ENCODE peak calls at places on chromosomes 3 and 15, in five cellular contexts. One of them, this sample, is unnamed.

GRCh38 chr3:196558476-196558875 is 9.9 kb downstream of the WDR53 start:
- DNase-seq in mucosa of gallbladder: no peak
- DNase-seq in Ammon's horn: no peak
- DNase-seq in stimulated activated effector memory CD8-positive, alpha-beta T cell treated with anti-CD3 and anti-CD28 coated beads, Interleukin-12 subunit alpha, Interleukin-12 subunit beta, amount 100 ng/mL, for 72 hours: no peak
- DNase-seq in ureter: no peak
- DNase-seq in this sample: no peak

GRCh38 chr3:10417849-10418248 is 87.5 kb downstream of the ATP2B2 start:
- DNase-seq in mucosa of gallbladder: no peak
- DNase-seq in Ammon's horn: no peak
- DNase-seq in stimulated activated effector memory CD8-positive, alpha-beta T cell treated with anti-CD3 and anti-CD28 coated beads, Interleukin-12 subunit alpha, Interleukin-12 subunit beta, amount 100 ng/mL, for 72 hours: no peak
- DNase-seq in ureter: no peak
- DNase-seq in this sample: no peak

GRCh38 chr3:10926831-10927521 is 65.6 kb upstream of the SLC6A1 start:
- DNase-seq in mucosa of gallbladder: peak
- DNase-seq in Ammon's horn: no peak
- DNase-seq in stimulated activated effector memory CD8-positive, alpha-beta T cell treated with anti-CD3 and anti-CD28 coated beads, Interleukin-12 subunit alpha, Interleukin-12 subunit beta, amount 100 ng/mL, for 72 hours: no peak
- DNase-seq in ureter: peak
- DNase-seq in this sample: no peak

GRCh38 chr15:74723754-74724334 is 1.5 kb downstream of the CYP1A1 start:
- DNase-seq in mucosa of gallbladder: peak
- DNase-seq in Ammon's horn: peak
- DNase-seq in stimulated activated effector memory CD8-positive, alpha-beta T cell treated with anti-CD3 and anti-CD28 coated beads, Interleukin-12 subunit alpha, Interleukin-12 subunit beta, amount 100 ng/mL, for 72 hours: no peak
- DNase-seq in ureter: no peak
- DNase-seq in this sample: no peak

GRCh38 chr3:153752405-153753027 is 368.7 kb upstream of the ARHGEF26 start:
- DNase-seq in mucosa of gallbladder: no peak
- DNase-seq in Ammon's horn: peak
- DNase-seq in stimulated activated effector memory CD8-positive, alpha-beta T cell treated with anti-CD3 and anti-CD28 coated beads, Interleukin-12 subunit alpha, Interleukin-12 subunit beta, amount 100 ng/mL, for 72 hours: no peak
- DNase-seq in ureter: no peak
- DNase-seq in this sample: no peak

GRCh38 chr3:196357905-196358304 is 19.7 kb upstream of the TM4SF19 start:
- DNase-seq in mucosa of gallbladder: no peak
- DNase-seq in Ammon's horn: no peak
- DNase-seq in stimulated activated effector memory CD8-positive, alpha-beta T cell treated with anti-CD3 and anti-CD28 coated beads, Interleukin-12 subunit alpha, Interleukin-12 subunit beta, amount 100 ng/mL, for 72 hours: no peak
- DNase-seq in ureter: no peak
- DNase-seq in this sample: no peak

GRCh38 chr3:67192466-67192865 is 194.4 kb downstream of the KBTBD8 start:
- DNase-seq in mucosa of gallbladder: no peak
- DNase-seq in Ammon's horn: no peak
- DNase-seq in stimulated activated effector memory CD8-positive, alpha-beta T cell treated with anti-CD3 and anti-CD28 coated beads, Interleukin-12 subunit alpha, Interleukin-12 subunit beta, amount 100 ng/mL, for 72 hours: no peak
- DNase-seq in ureter: no peak
- DNase-seq in this sample: no peak

GRCh38 chr15:63942486-63943365 is 103.6 kb downstream of the DAPK2 start:
- DNase-seq in mucosa of gallbladder: no peak
- DNase-seq in Ammon's horn: no peak
- DNase-seq in stimulated activated effector memory CD8-positive, alpha-beta T cell treated with anti-CD3 and anti-CD28 coated beads, Interleukin-12 subunit alpha, Interleukin-12 subunit beta, amount 100 ng/mL, for 72 hours: no peak
- DNase-seq in ureter: no peak
- DNase-seq in this sample: no peak

GRCh38 chr3:47581422-47581821 is 2.8 kb upstream of the CSPG5 start:
- DNase-seq in mucosa of gallbladder: no peak
- DNase-seq in Ammon's horn: no peak
- DNase-seq in stimulated activated effector memory CD8-positive, alpha-beta T cell treated with anti-CD3 and anti-CD28 coated beads, Interleukin-12 subunit alpha, Interleukin-12 subunit beta, amount 100 ng/mL, for 72 hours: no peak
- DNase-seq in ureter: no peak
- DNase-seq in this sample: no peak

GRCh38 chr3:116059421-116060096 is 385.7 kb downstream of the LSAMP start:
- DNase-seq in mucosa of gallbladder: no peak
- DNase-seq in Ammon's horn: no peak
- DNase-seq in stimulated activated effector memory CD8-positive, alpha-beta T cell treated with anti-CD3 and anti-CD28 coated beads, Interleukin-12 subunit alpha, Interleukin-12 subunit beta, amount 100 ng/mL, for 72 hours: no peak
- DNase-seq in ureter: peak
- DNase-seq in this sample: no peak

GRCh38 chr3:46276497-46277099 is 34.3 kb downstream of the CCR3 start:
- DNase-seq in mucosa of gallbladder: peak
- DNase-seq in Ammon's horn: peak
- DNase-seq in stimulated activated effector memory CD8-positive, alpha-beta T cell treated with anti-CD3 and anti-CD28 coated beads, Interleukin-12 subunit alpha, Interleukin-12 subunit beta, amount 100 ng/mL, for 72 hours: peak
- DNase-seq in ureter: peak
- DNase-seq in this sample: no peak

GRCh38 chr3:161879470-161879869 is 382.9 kb downstream of the OTOL1 start:
- DNase-seq in mucosa of gallbladder: no peak
- DNase-seq in Ammon's horn: no peak
- DNase-seq in stimulated activated effector memory CD8-positive, alpha-beta T cell treated with anti-CD3 and anti-CD28 coated beads, Interleukin-12 subunit alpha, Interleukin-12 subunit beta, amount 100 ng/mL, for 72 hours: no peak
- DNase-seq in ureter: no peak
- DNase-seq in this sample: no peak

GRCh38 chr3:160677459-160677901 is 520 bp downstream of the ARL14 start:
- DNase-seq in mucosa of gallbladder: peak
- DNase-seq in Ammon's horn: no peak
- DNase-seq in stimulated activated effector memory CD8-positive, alpha-beta T cell treated with anti-CD3 and anti-CD28 coated beads, Interleukin-12 subunit alpha, Interleukin-12 subunit beta, amount 100 ng/mL, for 72 hours: no peak
- DNase-seq in ureter: no peak
- DNase-seq in this sample: no peak

GRCh38 chr3:15795563-15796308 is 2.0 kb downstream of the ANKRD28 start:
- DNase-seq in mucosa of gallbladder: no peak
- DNase-seq in Ammon's horn: no peak
- DNase-seq in stimulated activated effector memory CD8-positive, alpha-beta T cell treated with anti-CD3 and anti-CD28 coated beads, Interleukin-12 subunit alpha, Interleukin-12 subunit beta, amount 100 ng/mL, for 72 hours: no peak
- DNase-seq in ureter: no peak
- DNase-seq in this sample: no peak

GRCh38 chr15:69337133-69337532 is 38.4 kb downstream of the PAQR5 start:
- DNase-seq in mucosa of gallbladder: no peak
- DNase-seq in Ammon's horn: no peak
- DNase-seq in stimulated activated effector memory CD8-positive, alpha-beta T cell treated with anti-CD3 and anti-CD28 coated beads, Interleukin-12 subunit alpha, Interleukin-12 subunit beta, amount 100 ng/mL, for 72 hours: no peak
- DNase-seq in ureter: no peak
- DNase-seq in this sample: no peak

GRCh38 chr3:115165266-115165665 is 18.2 kb upstream of the ZBTB20 start:
- DNase-seq in mucosa of gallbladder: no peak
- DNase-seq in Ammon's horn: no peak
- DNase-seq in stimulated activated effector memory CD8-positive, alpha-beta T cell treated with anti-CD3 and anti-CD28 coated beads, Interleukin-12 subunit alpha, Interleukin-12 subunit beta, amount 100 ng/mL, for 72 hours: no peak
- DNase-seq in ureter: no peak
- DNase-seq in this sample: no peak

GRCh38 chr3:72836923-72837322 is 11.3 kb downstream of the SHQ1 start:
- DNase-seq in mucosa of gallbladder: peak
- DNase-seq in Ammon's horn: peak
- DNase-seq in stimulated activated effector memory CD8-positive, alpha-beta T cell treated with anti-CD3 and anti-CD28 coated beads, Interleukin-12 subunit alpha, Interleukin-12 subunit beta, amount 100 ng/mL, for 72 hours: no peak
- DNase-seq in ureter: peak
- DNase-seq in this sample: no peak

GRCh38 chr3:139312959-139313358 is 30.9 kb upstream of the MRPS22 start:
- DNase-seq in mucosa of gallbladder: no peak
- DNase-seq in Ammon's horn: no peak
- DNase-seq in stimulated activated effector memory CD8-positive, alpha-beta T cell treated with anti-CD3 and anti-CD28 coated beads, Interleukin-12 subunit alpha, Interleukin-12 subunit beta, amount 100 ng/mL, for 72 hours: no peak
- DNase-seq in ureter: no peak
- DNase-seq in this sample: no peak

GRCh38 chr3:60025071-60026055 is 975.5 kb upstream of the CFAP20DC start:
- DNase-seq in mucosa of gallbladder: no peak
- DNase-seq in Ammon's horn: no peak
- DNase-seq in stimulated activated effector memory CD8-positive, alpha-beta T cell treated with anti-CD3 and anti-CD28 coated beads, Interleukin-12 subunit alpha, Interleukin-12 subunit beta, amount 100 ng/mL, for 72 hours: no peak
- DNase-seq in ureter: no peak
- DNase-seq in this sample: no peak

GRCh38 chr15:91515188-91515754 is 338.2 kb upstream of the SLCO3A1 start:
- DNase-seq in mucosa of gallbladder: peak
- DNase-seq in Ammon's horn: no peak
- DNase-seq in stimulated activated effector memory CD8-positive, alpha-beta T cell treated with anti-CD3 and anti-CD28 coated beads, Interleukin-12 subunit alpha, Interleukin-12 subunit beta, amount 100 ng/mL, for 72 hours: no peak
- DNase-seq in ureter: no peak
- DNase-seq in this sample: no peak

GRCh38 chr3:39707314-39707909 is 102.0 kb upstream of the MYRIP start:
- DNase-seq in mucosa of gallbladder: no peak
- DNase-seq in Ammon's horn: peak
- DNase-seq in stimulated activated effector memory CD8-positive, alpha-beta T cell treated with anti-CD3 and anti-CD28 coated beads, Interleukin-12 subunit alpha, Interleukin-12 subunit beta, amount 100 ng/mL, for 72 hours: no peak
- DNase-seq in ureter: no peak
- DNase-seq in this sample: peak

GRCh38 chr15:40248006-40248783 is 9.3 kb downstream of the PAK6 start:
- DNase-seq in mucosa of gallbladder: no peak
- DNase-seq in Ammon's horn: no peak
- DNase-seq in stimulated activated effector memory CD8-positive, alpha-beta T cell treated with anti-CD3 and anti-CD28 coated beads, Interleukin-12 subunit alpha, Interleukin-12 subunit beta, amount 100 ng/mL, for 72 hours: no peak
- DNase-seq in ureter: no peak
- DNase-seq in this sample: no peak

GRCh38 chr3:56365905-56366640 is 102.2 kb downstream of the ERC2 start:
- DNase-seq in mucosa of gallbladder: no peak
- DNase-seq in Ammon's horn: peak
- DNase-seq in stimulated activated effector memory CD8-positive, alpha-beta T cell treated with anti-CD3 and anti-CD28 coated beads, Interleukin-12 subunit alpha, Interleukin-12 subunit beta, amount 100 ng/mL, for 72 hours: no peak
- DNase-seq in ureter: no peak
- DNase-seq in this sample: no peak

GRCh38 chr15:77575203-77575934 is 57.3 kb downstream of the LINGO1 start:
- DNase-seq in mucosa of gallbladder: no peak
- DNase-seq in Ammon's horn: no peak
- DNase-seq in stimulated activated effector memory CD8-positive, alpha-beta T cell treated with anti-CD3 and anti-CD28 coated beads, Interleukin-12 subunit alpha, Interleukin-12 subunit beta, amount 100 ng/mL, for 72 hours: no peak
- DNase-seq in ureter: no peak
- DNase-seq in this sample: no peak

GRCh38 chr3:62406945-62407344 is 33.6 kb upstream of the FEZF2 start:
- DNase-seq in mucosa of gallbladder: no peak
- DNase-seq in Ammon's horn: no peak
- DNase-seq in stimulated activated effector memory CD8-positive, alpha-beta T cell treated with anti-CD3 and anti-CD28 coated beads, Interleukin-12 subunit alpha, Interleukin-12 subunit beta, amount 100 ng/mL, for 72 hours: no peak
- DNase-seq in ureter: no peak
- DNase-seq in this sample: no peak

GRCh38 chr3:161508852-161509477 is 12.4 kb downstream of the OTOL1 start:
- DNase-seq in mucosa of gallbladder: no peak
- DNase-seq in Ammon's horn: no peak
- DNase-seq in stimulated activated effector memory CD8-positive, alpha-beta T cell treated with anti-CD3 and anti-CD28 coated beads, Interleukin-12 subunit alpha, Interleukin-12 subunit beta, amount 100 ng/mL, for 72 hours: no peak
- DNase-seq in ureter: no peak
- DNase-seq in this sample: no peak

GRCh38 chr3:135513106-135514063 is 452.1 kb upstream of the PPP2R3A start:
- DNase-seq in mucosa of gallbladder: no peak
- DNase-seq in Ammon's horn: no peak
- DNase-seq in stimulated activated effector memory CD8-positive, alpha-beta T cell treated with anti-CD3 and anti-CD28 coated beads, Interleukin-12 subunit alpha, Interleukin-12 subunit beta, amount 100 ng/mL, for 72 hours: no peak
- DNase-seq in ureter: no peak
- DNase-seq in this sample: no peak

GRCh38 chr15:60655252-60655651 is 176.3 kb upstream of the ICE2 start:
- DNase-seq in mucosa of gallbladder: no peak
- DNase-seq in Ammon's horn: no peak
- DNase-seq in stimulated activated effector memory CD8-positive, alpha-beta T cell treated with anti-CD3 and anti-CD28 coated beads, Interleukin-12 subunit alpha, Interleukin-12 subunit beta, amount 100 ng/mL, for 72 hours: no peak
- DNase-seq in ureter: no peak
- DNase-seq in this sample: no peak

GRCh38 chr3:468172-468571 is 271.6 kb downstream of the CHL1 start:
- DNase-seq in mucosa of gallbladder: no peak
- DNase-seq in Ammon's horn: peak
- DNase-seq in stimulated activated effector memory CD8-positive, alpha-beta T cell treated with anti-CD3 and anti-CD28 coated beads, Interleukin-12 subunit alpha, Interleukin-12 subunit beta, amount 100 ng/mL, for 72 hours: no peak
- DNase-seq in ureter: no peak
- DNase-seq in this sample: no peak

GRCh38 chr3:186815490-186815889 is 9.2 kb upstream of the RFC4 start:
- DNase-seq in mucosa of gallbladder: no peak
- DNase-seq in Ammon's horn: no peak
- DNase-seq in stimulated activated effector memory CD8-positive, alpha-beta T cell treated with anti-CD3 and anti-CD28 coated beads, Interleukin-12 subunit alpha, Interleukin-12 subunit beta, amount 100 ng/mL, for 72 hours: no peak
- DNase-seq in ureter: no peak
- DNase-seq in this sample: no peak

GRCh38 chr15:69590201-69590600 is 137.6 kb downstream of the RPLP1 start:
- DNase-seq in mucosa of gallbladder: no peak
- DNase-seq in Ammon's horn: no peak
- DNase-seq in stimulated activated effector memory CD8-positive, alpha-beta T cell treated with anti-CD3 and anti-CD28 coated beads, Interleukin-12 subunit alpha, Interleukin-12 subunit beta, amount 100 ng/mL, for 72 hours: no peak
- DNase-seq in ureter: no peak
- DNase-seq in this sample: no peak

GRCh38 chr3:56291244-56291680 is 177.0 kb downstream of the ERC2 start:
- DNase-seq in mucosa of gallbladder: no peak
- DNase-seq in Ammon's horn: peak
- DNase-seq in stimulated activated effector memory CD8-positive, alpha-beta T cell treated with anti-CD3 and anti-CD28 coated beads, Interleukin-12 subunit alpha, Interleukin-12 subunit beta, amount 100 ng/mL, for 72 hours: no peak
- DNase-seq in ureter: no peak
- DNase-seq in this sample: no peak

GRCh38 chr3:53065841-53066480 is 20.1 kb upstream of the SFMBT1 start:
- DNase-seq in mucosa of gallbladder: no peak
- DNase-seq in Ammon's horn: no peak
- DNase-seq in stimulated activated effector memory CD8-positive, alpha-beta T cell treated with anti-CD3 and anti-CD28 coated beads, Interleukin-12 subunit alpha, Interleukin-12 subunit beta, amount 100 ng/mL, for 72 hours: no peak
- DNase-seq in ureter: peak
- DNase-seq in this sample: no peak

GRCh38 chr15:33994005-33994615 is 25.8 kb downstream of the CHRM5 start:
- DNase-seq in mucosa of gallbladder: no peak
- DNase-seq in Ammon's horn: no peak
- DNase-seq in stimulated activated effector memory CD8-positive, alpha-beta T cell treated with anti-CD3 and anti-CD28 coated beads, Interleukin-12 subunit alpha, Interleukin-12 subunit beta, amount 100 ng/mL, for 72 hours: no peak
- DNase-seq in ureter: no peak
- DNase-seq in this sample: no peak

GRCh38 chr15:80268101-80268500 is 16.1 kb upstream of the CTXND1 start:
- DNase-seq in mucosa of gallbladder: no peak
- DNase-seq in Ammon's horn: no peak
- DNase-seq in stimulated activated effector memory CD8-positive, alpha-beta T cell treated with anti-CD3 and anti-CD28 coated beads, Interleukin-12 subunit alpha, Interleukin-12 subunit beta, amount 100 ng/mL, for 72 hours: no peak
- DNase-seq in ureter: no peak
- DNase-seq in this sample: no peak

GRCh38 chr3:127711021-127711420 is 38.3 kb downstream of the ABTB1 start:
- DNase-seq in mucosa of gallbladder: no peak
- DNase-seq in Ammon's horn: no peak
- DNase-seq in stimulated activated effector memory CD8-positive, alpha-beta T cell treated with anti-CD3 and anti-CD28 coated beads, Interleukin-12 subunit alpha, Interleukin-12 subunit beta, amount 100 ng/mL, for 72 hours: no peak
- DNase-seq in ureter: no peak
- DNase-seq in this sample: no peak

GRCh38 chr3:170717410-170718402 is 131.8 kb upstream of the SLC7A14 start:
- DNase-seq in mucosa of gallbladder: no peak
- DNase-seq in Ammon's horn: no peak
- DNase-seq in stimulated activated effector memory CD8-positive, alpha-beta T cell treated with anti-CD3 and anti-CD28 coated beads, Interleukin-12 subunit alpha, Interleukin-12 subunit beta, amount 100 ng/mL, for 72 hours: no peak
- DNase-seq in ureter: no peak
- DNase-seq in this sample: no peak

GRCh38 chr15:63938486-63939061 is 104.8 kb upstream of the HERC1 start:
- DNase-seq in mucosa of gallbladder: no peak
- DNase-seq in Ammon's horn: no peak
- DNase-seq in stimulated activated effector memory CD8-positive, alpha-beta T cell treated with anti-CD3 and anti-CD28 coated beads, Interleukin-12 subunit alpha, Interleukin-12 subunit beta, amount 100 ng/mL, for 72 hours: no peak
- DNase-seq in ureter: no peak
- DNase-seq in this sample: no peak

GRCh38 chr15:43225201-43225949 is 4.6 kb upstream of the EPB42 start:
- DNase-seq in mucosa of gallbladder: peak
- DNase-seq in Ammon's horn: peak
- DNase-seq in stimulated activated effector memory CD8-positive, alpha-beta T cell treated with anti-CD3 and anti-CD28 coated beads, Interleukin-12 subunit alpha, Interleukin-12 subunit beta, amount 100 ng/mL, for 72 hours: peak
- DNase-seq in ureter: no peak
- DNase-seq in this sample: peak

GRCh38 chr3:172257638-172258400 is 190.4 kb downstream of the GHSR start:
- DNase-seq in mucosa of gallbladder: no peak
- DNase-seq in Ammon's horn: no peak
- DNase-seq in stimulated activated effector memory CD8-positive, alpha-beta T cell treated with anti-CD3 and anti-CD28 coated beads, Interleukin-12 subunit alpha, Interleukin-12 subunit beta, amount 100 ng/mL, for 72 hours: no peak
- DNase-seq in ureter: no peak
- DNase-seq in this sample: no peak